ENCODE peak calls at places on chromosomes 13 and 19, in seven cellular contexts. R, Z, X, L, D, G and E are unnamed samples.

GRCh38 chr19:39382991-39383828 is 7.7 kb downstream of the PAF1 start:
- DNase-seq in X (no peak), L (no peak), R (no peak), Z (no peak), G (no peak), D (no peak), E (no peak)

GRCh38 chr13:99050983-99051488 is 73.2 kb upstream of the DOCK9 start:
- DNase-seq in G (no peak), L (no peak), Z (no peak), X (no peak), R (no peak), D (no peak), E (no peak)

GRCh38 chr19:3683866-3684816 is 16.1 kb downstream of the PIP5K1C start:
- DNase-seq in D (peak), X (no peak), Z (no peak), L (no peak), G (no peak), R (peak), E (no peak)

GRCh38 chr19:46963093-46963734 is 56.4 kb upstream of the NPAS1 start:
- DNase-seq in Z (no peak), X (no peak), D (peak), R (no peak), L (no peak), G (no peak), E (no peak)

GRCh38 chr19:40139533-40140287 is 49.0 kb upstream of the ZNF780A start:
- DNase-seq in Z (peak), R (peak), X (no peak), L (peak), G (peak), D (peak), E (peak)

GRCh38 chr13:80547885-80548284 is 207.0 kb upstream of the SPRY2 start:
- DNase-seq in L (no peak), X (no peak), Z (no peak), D (no peak), G (no peak), R (peak), E (no peak)

GRCh38 chr13:36131931-36132297 is 732 bp upstream of the DCLK1 start:
- DNase-seq in G (no peak), X (no peak), L (no peak), R (no peak), D (no peak), Z (no peak), E (no peak)

GRCh38 chr19:31261019-31261595 is 88.1 kb downstream of the TSHZ3 start:
- DNase-seq in G (no peak), Z (peak), R (no peak), L (no peak), X (no peak), D (no peak), E (no peak)

GRCh38 chr13:99385161-99385560 is 78.0 kb upstream of the GPR183 start:
- DNase-seq in R (no peak), Z (no peak), X (no peak), L (no peak), G (peak), D (no peak), E (no peak)

GRCh38 chr19:8306235-8307054 is 1.7 kb downstream of the CD320 start:
- DNase-seq in X (no peak), L (no peak), R (peak), G (peak), Z (no peak), D (no peak), E (no peak)

GRCh38 chr13:33799950-33800592 is 17.9 kb upstream of the RFC3 start:
- DNase-seq in G (no peak), X (no peak), L (no peak), Z (peak), D (peak), R (no peak), E (peak)

GRCh38 chr19:13795595-13796300 is 505 bp downstream of the ZSWIM4 start:
- DNase-seq in Z (peak), L (peak), X (no peak), R (peak), D (peak), G (no peak), E (no peak)

GRCh38 chr19:49749771-49750170 is 13.3 kb downstream of the TSKS start:
- DNase-seq in L (no peak), X (no peak), D (peak), Z (no peak), G (no peak), R (no peak), E (no peak)

GRCh38 chr13:76822691-76823267 is 63.4 kb downstream of the KCTD12 start:
- DNase-seq in X (no peak), Z (no peak), R (no peak), L (no peak), D (peak), G (no peak), E (no peak)

GRCh38 chr13:30983431-30983830 is 51.0 kb downstream of the TEX26 start:
- DNase-seq in Z (no peak), X (no peak), R (no peak), D (no peak), G (no peak), L (no peak), E (no peak)

GRCh38 chr13:34116651-34117050 is 298.7 kb downstream of the RFC3 start:
- DNase-seq in D (no peak), R (no peak), X (no peak), L (no peak), G (no peak), Z (no peak), E (no peak)

GRCh38 chr13:114174529-114174941 is 4.5 kb upstream of the CFAP97D2 start:
- DNase-seq in X (no peak), Z (no peak), L (no peak), R (no peak), G (no peak), D (peak), E (no peak)

GRCh38 chr19:45882652-45883585 is 3.0 kb downstream of the IRF2BP1 start:
- DNase-seq in L (peak), D (peak), Z (peak), R (peak), X (peak), G (peak), E (peak)

GRCh38 chr19:10797541-10798256 is 38.3 kb downstream of the TMED1 start:
- DNase-seq in X (peak), L (no peak), R (no peak), Z (peak), D (no peak), G (no peak), E (no peak)

GRCh38 chr13:75455962-75456361 is 26.0 kb downstream of the TBC1D4 start:
- DNase-seq in L (no peak), X (no peak), G (no peak), R (no peak), Z (no peak), D (no peak), E (no peak)

GRCh38 chr13:39106216-39106995 is 68.2 kb downstream of the NHLRC3 start:
- DNase-seq in L (no peak), G (no peak), Z (no peak), D (no peak), R (no peak), X (no peak), E (peak)

GRCh38 chr13:106183410-106184128 is 351.9 kb downstream of the EFNB2 start:
- DNase-seq in L (no peak), X (no peak), G (no peak), D (no peak), R (no peak), Z (no peak), E (no peak)

GRCh38 chr13:97631158-97631557 is 197.2 kb downstream of the RAP2A start:
- DNase-seq in R (no peak), Z (no peak), G (peak), D (no peak), L (no peak), X (no peak), E (no peak)

GRCh38 chr13:97629601-97630272 is 195.8 kb downstream of the RAP2A start:
- DNase-seq in D (no peak), R (no peak), X (no peak), G (no peak), L (no peak), Z (no peak), E (no peak)

GRCh38 chr13:97630725-97631124 is 196.8 kb downstream of the RAP2A start:
- DNase-seq in D (no peak), X (no peak), G (no peak), R (no peak), L (no peak), Z (no peak), E (no peak)

GRCh38 chr13:97621631-97622030 is 187.7 kb downstream of the RAP2A start:
- DNase-seq in G (peak), X (no peak), L (no peak), R (no peak), Z (no peak), D (no peak), E (no peak)

GRCh38 chr13:97627566-97627965 is 193.6 kb downstream of the RAP2A start:
- DNase-seq in G (no peak), X (no peak), D (peak), L (no peak), Z (no peak), R (peak), E (peak)
- TF ChIP-seq RAD21 in G (no peak), X (no peak), D (no peak), L (no peak), Z (no peak), R (no peak), E (no peak)

DNA sequence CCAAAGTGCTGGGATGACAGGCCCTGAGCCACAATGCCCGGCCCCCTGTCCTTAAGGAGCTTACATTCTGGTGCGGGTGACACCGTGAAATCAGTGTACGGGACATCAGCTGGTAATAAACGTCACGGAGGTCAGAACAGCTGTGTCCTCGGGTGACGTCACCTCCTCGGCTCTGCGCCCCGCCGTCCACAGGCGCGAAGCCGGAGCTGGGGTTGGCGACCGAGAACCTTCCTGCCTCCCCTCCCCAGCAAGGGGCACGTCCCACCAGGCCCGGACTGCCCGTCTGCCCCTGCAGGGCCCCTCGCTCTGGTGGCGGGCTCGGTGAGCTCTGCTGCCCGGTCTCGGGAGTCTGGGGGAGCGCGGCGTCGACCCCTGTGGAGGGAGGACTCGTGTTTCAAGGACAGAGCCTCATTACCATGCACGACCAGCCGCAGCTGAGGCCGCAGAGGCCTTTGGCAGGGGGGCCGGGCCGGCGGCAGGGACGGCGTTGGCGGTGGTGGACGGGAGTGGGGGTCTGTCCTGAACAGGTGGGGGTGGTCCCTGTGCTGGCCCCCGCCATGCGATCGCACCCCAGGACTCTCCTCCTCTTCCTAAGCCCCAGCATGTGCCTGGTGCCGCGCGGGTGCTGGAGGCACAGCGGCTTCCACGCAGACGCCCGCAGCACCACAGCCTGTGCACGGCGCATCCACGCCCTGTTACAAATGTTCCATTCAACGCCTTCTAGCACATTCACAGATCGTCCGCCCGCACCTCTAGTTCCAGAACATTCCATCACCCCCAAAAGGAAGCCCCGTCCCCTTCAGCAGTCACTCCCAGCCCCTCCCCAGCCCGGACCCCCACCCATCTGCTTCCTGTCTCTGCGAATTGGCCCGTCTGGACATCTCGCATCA is 5.4 kb downstream of the LINGO3 start:
- DNase-seq in L (no peak), G (peak), R (peak), D (peak), Z (no peak), X (no peak), E (no peak)
- TF ChIP-seq RAD21 in L (no peak), G (no peak), R (no peak), D (no peak), Z (no peak), X (no peak), E (no peak)

GRCh38 chr19:35211545-35212230 is 16.9 kb downstream of the FAM187B start:
- DNase-seq in X (no peak), L (no peak), D (no peak), G (no peak), R (no peak), Z (no peak), E (peak)
- TF ChIP-seq RAD21 in X (no peak), L (no peak), D (no peak), G (no peak), R (no peak), Z (no peak), E (no peak)

GRCh38 chr19:57403737-57404537 is 7.0 kb upstream of the ZNF17 start:
- DNase-seq in Z (no peak), G (no peak), D (no peak), X (no peak), L (no peak), R (no peak), E (peak)

GRCh38 chr19:57410748-57411671 is at the start of gene ZNF17:
- DNase-seq in R (peak), X (peak), D (peak), G (peak), Z (peak), L (peak), E (peak)

GRCh38 chr19:57406516-57407123 is 4.3 kb upstream of the ZNF17 start:
- DNase-seq in D (peak), R (peak), L (no peak), X (peak), G (peak), Z (peak), E (peak)
- TF ChIP-seq RAD21 in D (peak), R (peak), L (no peak), X (peak), G (peak), Z (peak), E (peak)

GRCh38 chr19:28482221-28482620 is 730.7 kb downstream of the UQCRFS1 start:
- DNase-seq in R (no peak), L (no peak), X (no peak), Z (no peak), G (peak), D (no peak), E (no peak)
- TF ChIP-seq RAD21 in R (no peak), L (no peak), X (no peak), Z (no peak), G (no peak), D (no peak), E (no peak)

GRCh38 chr13:113090806-113091205 is 14.8 kb upstream of the F7 start:
- DNase-seq in R (no peak), Z (no peak), G (no peak), D (no peak), L (no peak), X (no peak), E (no peak)

GRCh38 chr13:113089693-113090414 is 15.7 kb upstream of the F7 start:
- DNase-seq in X (no peak), R (no peak), Z (no peak), D (no peak), L (no peak), G (no peak), E (no peak)

GRCh38 chr13:113090415-113090770 is 15.2 kb upstream of the F7 start:
- DNase-seq in X (no peak), G (no peak), D (no peak), L (no peak), R (peak), Z (no peak), E (no peak)

GRCh38 chr13:113091891-113092775 is 13.5 kb upstream of the F7 start:
- DNase-seq in R (no peak), L (no peak), X (no peak), Z (no peak), D (no peak), G (no peak), E (no peak)

GRCh38 chr13:113091211-113091771 is 14.3 kb upstream of the F7 start:
- DNase-seq in D (no peak), Z (no peak), L (no peak), X (no peak), G (no peak), R (no peak), E (no peak)
- TF ChIP-seq RAD21 in D (no peak), Z (no peak), L (no peak), X (no peak), G (no peak), R (no peak), E (no peak)

GRCh38 chr13:113164492-113164891 is 6.0 kb downstream of the PROZ start:
- DNase-seq in G (no peak), X (no peak), L (no peak), Z (no peak), D (no peak), R (no peak), E (no peak)

GRCh38 chr13:113166681-113167080 is 8.2 kb downstream of the PROZ start:
- DNase-seq in X (no peak), G (no peak), L (no peak), Z (no peak), R (no peak), D (no peak), E (no peak)

GRCh38 chr13:113168211-113168610 is 9.8 kb downstream of the PROZ start:
- DNase-seq in Z (no peak), L (no peak), G (no peak), X (no peak), R (no peak), D (no peak), E (no peak)

GRCh38 chr13:113167575-113167974 is 9.1 kb downstream of the PROZ start:
- DNase-seq in L (no peak), Z (no peak), R (no peak), G (no peak), X (no peak), D (no peak), E (no peak)

DNA sequence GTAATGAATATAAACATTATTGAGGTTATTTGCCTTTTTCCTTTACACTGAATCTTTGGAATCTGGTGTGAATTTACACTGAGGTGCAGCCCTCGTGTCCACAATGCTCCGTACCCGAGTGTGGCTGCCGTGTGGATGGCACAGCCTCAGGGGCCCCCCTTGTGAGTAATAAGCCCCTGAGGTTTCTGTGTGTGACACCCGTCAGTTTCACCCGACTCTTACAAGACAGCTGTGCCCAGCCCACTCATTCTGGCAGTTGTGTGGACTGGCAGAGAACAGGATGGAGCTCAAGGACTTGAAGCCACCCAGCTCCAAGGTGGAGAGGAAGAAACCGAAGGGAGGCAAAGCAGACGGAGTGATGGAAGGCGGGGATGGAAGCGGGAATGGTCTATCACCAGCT is 7.8 kb downstream of the PROZ start:
- DNase-seq in Z (no peak), L (no peak), X (no peak), D (no peak), G (no peak), R (no peak), E (no peak)
- TF ChIP-seq RAD21 in Z (no peak), L (no peak), X (no peak), D (no peak), G (no peak), R (no peak), E (no peak)